ENCODE peak calls at places on chromosomes 12 and 14, in eight cellular contexts. G is activated T-helper 9 cell treated with anti-CD3 and anti-CD28 coated beads, Interleukin-2, amount 50 U/mL, for 16 hours; W is stimulated activated CD4-positive, alpha-beta T cell treated with anti-CD3 and anti-CD28 coated beads, Interleukin-1b, Interleukin-23, amount 100 ng/mL, for 4 hours; K is stimulated activated naive CD8-positive, alpha-beta T cell treated with anti-CD3 and anti-CD28 coated beads, Interleukin-15, amount 100 ng/mL, for 72 hours; L is iris pigment epithelial cell; U is activated T-cell treated with anti-CD3 and anti-CD28 coated beads for 1 hour; E is renal cortical epithelial cell; D is mucosa of descending colon. R is an unnamed sample.

GRCh38 chr12:27551172-27551840 is 27.3 kb downstream of the PPFIBP1 start:
- DNase-seq in G (no peak), W (no peak), K (no peak), L (no peak), U (no peak), E (no peak), D (no peak), R (no peak)

GRCh38 chr12:27493260-27493935 is 30.6 kb upstream of the PPFIBP1 start:
- DNase-seq in G (no peak), W (no peak), K (no peak), L (peak; percentile 24), U (no peak), E (peak; percentile 65), D (no peak), R (no peak)

GRCh38 chr12:6912164-6912956 is 2.0 kb upstream of the ENO2 start:
- DNase-seq in G (no peak), W (no peak), K (no peak), L (no peak), U (no peak), E (no peak), D (peak; percentile 36), R (no peak)

GRCh38 chr12:6273209-6273928 is 37.1 kb upstream of the PLEKHG6 start:
- DNase-seq in G (no peak), W (no peak), K (no peak), L (no peak), U (no peak), E (no peak), D (no peak), R (no peak)

GRCh38 chr12:57497223-57498142 is 9.6 kb downstream of the MARS1 start:
- DNase-seq in G (no peak), W (no peak), K (no peak), L (no peak), U (no peak), E (no peak), D (no peak), R (no peak)

GRCh38 chr12:70059373-70059772 is 183.9 kb upstream of the CNOT2 start:
- DNase-seq in G (no peak), W (no peak), K (no peak), L (no peak), U (no peak), E (no peak), D (no peak), R (no peak)

GRCh38 chr12:108337235-108338223 is 1.6 kb downstream of the CMKLR1 start:
- DNase-seq in G (no peak), W (no peak), K (no peak), L (peak; percentile 48), U (no peak), E (peak; percentile 5), D (no peak), R (no peak)

GRCh38 chr14:102759416-102759815 is 17.8 kb upstream of the TRAF3 start:
- DNase-seq in G (no peak), W (no peak), K (no peak), L (no peak), U (no peak), E (no peak), D (no peak), R (no peak)

GRCh38 chr12:575129-575502 is 88.1 kb downstream of the NINJ2 start:
- DNase-seq in G (no peak), W (no peak), K (no peak), L (no peak), U (no peak), E (no peak), D (no peak), R (no peak)

GRCh38 chr12:70730675-70731180 is 93.5 kb upstream of the PTPRB start:
- DNase-seq in G (no peak), W (no peak), K (no peak), L (no peak), U (no peak), E (no peak), D (no peak), R (no peak)

GRCh38 chr14:99758121-99758871 is 34.9 kb upstream of the EML1 start:
- DNase-seq in G (no peak), W (no peak), K (no peak), L (peak; percentile 91), U (no peak), E (peak; percentile 90), D (no peak), R (no peak)

GRCh38 chr14:77707355-77707723 is 484 bp downstream of the ALKBH1 start:
- DNase-seq in G (no peak), W (no peak), K (no peak), L (peak; percentile 61), U (peak; percentile 12), E (peak; percentile 44), D (no peak), R (no peak)

GRCh38 chr12:118190266-118190665 is 54.3 kb downstream of the PEBP1 start:
- DNase-seq in G (no peak), W (no peak), K (no peak), L (peak; percentile 32), U (no peak), E (peak; percentile 48), D (no peak), R (no peak)